ENCODE peak calls at places on chromosomes 6 and 20, in nine cellular contexts. P is NCI-H1417; H is stimulated activated CD4-positive, alpha-beta T cell treated with anti-CD3 and anti-CD28 coated beads, Interleukin-12 subunit alpha, Interleukin-12 subunit beta, amount 100 ng/mL, for 24 hours; K is COLO829; C is HTR-8/SVneo; E is ELF-1; Z is NCI-H1092; T is GDM1; O is GM19239. U is an unnamed sample.

GRCh38 chr6:87630746-87631145 is 40.8 kb downstream of the ORC3 start:
- DNase-seq in K (no peak), C (no peak), O (no peak), T (no peak), P (no peak), Z (no peak), E (no peak), H (no peak), U (no peak)

GRCh38 chr20:25197173-25197869 is 1.8 kb downstream of the ENTPD6 start:
- DNase-seq in Z (no peak), E (no peak), T (no peak), C (no peak), O (no peak), K (no peak), H (no peak), P (peak), U (peak)

GRCh38 chr6:141486942-141487341 is 645.8 kb upstream of the GJE1 start:
- DNase-seq in P (peak), E (no peak), Z (no peak), H (no peak), O (no peak), K (no peak), T (no peak), C (no peak), U (no peak)

GRCh38 chr6:109979033-109979921 is 1.2 kb downstream of the GPR6 start:
- DNase-seq in H (no peak), P (peak), E (peak), T (no peak), C (no peak), K (no peak), Z (peak), O (no peak), U (peak)

GRCh38 chr6:84539122-84539856 is 225.1 kb downstream of the TBX18 start:
- DNase-seq in K (no peak), C (no peak), H (no peak), P (no peak), E (no peak), T (no peak), O (no peak), Z (no peak), U (no peak)

GRCh38 chr20:42656130-42656529 is 533.6 kb downstream of the PTPRT start:
- DNase-seq in C (no peak), H (no peak), O (no peak), T (no peak), K (no peak), P (no peak), E (no peak), Z (no peak), U (no peak)

GRCh38 chr6:31087494-31088089 is 24.8 kb downstream of the C6orf15 start:
- DNase-seq in O (peak), K (peak), P (peak), E (peak), T (peak), H (peak), Z (peak), C (peak), U (peak)

GRCh38 chr20:37727247-37727956 is 33.6 kb downstream of the CTNNBL1 start:
- DNase-seq in H (no peak), P (no peak), K (no peak), Z (no peak), E (peak), T (no peak), O (no peak), C (no peak), U (no peak)

GRCh38 chr6:147618927-147619326 is 110.4 kb downstream of the SAMD5 start:
- DNase-seq in O (no peak), K (no peak), H (no peak), C (no peak), E (no peak), T (no peak), P (no peak), Z (no peak), U (no peak)

GRCh38 chr20:45301824-45302251 is 4.8 kb upstream of the RBPJL start:
- DNase-seq in E (no peak), Z (no peak), O (no peak), K (no peak), T (no peak), C (no peak), P (peak), H (no peak), U (no peak)

GRCh38 chr20:23320317-23320716 is 30.3 kb upstream of the NXT1 start:
- DNase-seq in K (peak), P (no peak), O (no peak), H (no peak), C (no peak), Z (no peak), T (no peak), E (no peak), U (no peak)

GRCh38 chr20:10707791-10708190 is 34.0 kb upstream of the JAG1 start:
- DNase-seq in H (no peak), T (no peak), E (no peak), K (no peak), Z (no peak), C (no peak), O (no peak), P (no peak), U (no peak)

U was measured in NCI-H2081.